ENCODE peak calls at places on chromosome 15, in seven cellular contexts. M, W, J, E, N, H and Q are unnamed samples.

GRCh38 chr15:68650901-68651709 is 72.3 kb downstream of the CORO2B start:
- DNase-seq in E (no peak), N (no peak), J (peak; percentile 67), W (peak; percentile 76), H (peak; percentile 60), M (peak; percentile 29), Q (no peak)

GRCh38 chr15:77821188-77821958 is 188.7 kb upstream of the LINGO1 start:
- DNase-seq in M (peak; percentile 39), J (no peak), W (peak; percentile 74), H (peak; percentile 57), N (peak; percentile 31), E (no peak), Q (no peak)

GRCh38 chr15:74615313-74616019 is at the start of gene CLK3:
- DNase-seq in J (peak; percentile 95), H (peak; percentile 96), W (peak; percentile 98), N (peak; percentile 79), M (peak; percentile 98), E (peak; percentile 48), Q (peak; percentile 66)

GRCh38 chr15:80266113-80266512 is 14.1 kb upstream of the CTXND1 start:
- DNase-seq in W (no peak), N (no peak), E (no peak), H (no peak), J (peak; percentile 0), M (peak; percentile 23), Q (no peak)

GRCh38 chr15:31433574-31433973 is 106.9 kb downstream of the KLF13 start:
- DNase-seq in W (no peak), H (no peak), J (no peak), N (no peak), M (no peak), E (no peak), Q (no peak)

GRCh38 chr15:43239732-43240491 is 19.1 kb upstream of the EPB42 start:
- DNase-seq in H (no peak), E (no peak), W (no peak), M (no peak), J (peak; percentile 8), N (peak; percentile 58), Q (no peak)

GRCh38 chr15:71575474-71576045 is 234.8 kb upstream of the NR2E3 start:
- DNase-seq in N (no peak), W (no peak), J (no peak), E (no peak), H (peak; percentile 11), M (no peak), Q (no peak)

GRCh38 chr15:49709815-49710214 is 89.0 kb downstream of the DTWD1 start:
- DNase-seq in J (no peak), W (no peak), M (no peak), H (no peak), N (no peak), E (no peak), Q (no peak)

GRCh38 chr15:39736646-39737550 is 45.7 kb downstream of the FSIP1 start:
- DNase-seq in E (no peak), N (no peak), W (no peak), H (no peak), M (no peak), J (no peak), Q (no peak)

GRCh38 chr15:31439328-31439727 is 112.7 kb downstream of the KLF13 start:
- DNase-seq in H (peak; percentile 51), E (no peak), W (peak; percentile 69), M (no peak), N (no peak), J (no peak), Q (no peak)

GRCh38 chr15:100250166-100250800 is 91.5 kb downstream of the ADAMTS17 start:
- DNase-seq in J (peak; percentile 45), M (no peak), N (no peak), H (no peak), E (no peak), W (no peak), Q (no peak)

GRCh38 chr15:80636675-80637074 is 58.4 kb upstream of the ABHD17C start:
- DNase-seq in E (no peak), W (peak; percentile 34), J (no peak), N (no peak), H (no peak), M (no peak), Q (no peak)

GRCh38 chr15:41230650-41231533 is at the start of the genes CHP1 and EXD1:
- DNase-seq in N (peak; percentile 95), E (peak; percentile 84), J (peak; percentile 98), W (peak; percentile 98), M (peak; percentile 96), H (peak; percentile 97), Q (peak; percentile 94)

GRCh38 chr15:42285042-42285441 is 11.8 kb upstream of the TMEM87A start:
- DNase-seq in M (no peak), H (no peak), E (no peak), J (no peak), N (no peak), W (no peak), Q (no peak)

GRCh38 chr15:78241017-78241416 is 6.7 kb upstream of the ACSBG1 start:
- DNase-seq in E (peak; percentile 8), J (no peak), N (peak; percentile 18), M (peak; percentile 72), W (peak; percentile 93), H (peak; percentile 71), Q (no peak)

GRCh38 chr15:23035964-23036566 is 3.3 kb downstream of the TUBGCP5 start:
- DNase-seq in E (no peak), H (peak; percentile 67), M (peak; percentile 27), W (no peak), N (no peak), J (no peak), Q (no peak)

GRCh38 chr15:34365073-34365825 is 1.7 kb downstream of the LPCAT4 start:
- DNase-seq in M (no peak), N (no peak), W (peak; percentile 49), E (no peak), J (no peak), H (no peak), Q (no peak)

GRCh38 chr15:85623648-85624047 is 171.1 kb downstream of the KLHL25 start:
- DNase-seq in H (no peak), E (no peak), J (no peak), N (no peak), M (no peak), W (no peak), Q (no peak)
- H3K4me3 ChIP-seq in H (no peak overlapping the region), E (no peak overlapping the region), J (peak overlapping the region; percentile 74), N (no peak overlapping the region), M (no peak overlapping the region), W (no peak overlapping the region), Q (no peak overlapping the region)

GRCh38 chr15:60740231-60740630 is 261.3 kb upstream of the ICE2 start:
- DNase-seq in N (no peak), J (no peak), H (no peak), W (no peak), M (no peak), E (no peak), Q (no peak)

GRCh38 chr15:60740787-60741354 is 261.9 kb upstream of the ICE2 start:
- DNase-seq in N (no peak), E (peak; percentile 76), W (no peak), M (no peak), H (peak; percentile 21), J (no peak), Q (no peak)

GRCh38 chr15:60734846-60735245 is 255.9 kb upstream of the ICE2 start:
- DNase-seq in E (no peak), N (no peak), J (no peak), M (no peak), W (no peak), H (no peak), Q (no peak)

GRCh38 chr15:60735559-60736047 is 256.7 kb upstream of the ICE2 start:
- DNase-seq in W (no peak), N (no peak), M (no peak), E (no peak), J (no peak), H (no peak), Q (no peak)

DNA sequence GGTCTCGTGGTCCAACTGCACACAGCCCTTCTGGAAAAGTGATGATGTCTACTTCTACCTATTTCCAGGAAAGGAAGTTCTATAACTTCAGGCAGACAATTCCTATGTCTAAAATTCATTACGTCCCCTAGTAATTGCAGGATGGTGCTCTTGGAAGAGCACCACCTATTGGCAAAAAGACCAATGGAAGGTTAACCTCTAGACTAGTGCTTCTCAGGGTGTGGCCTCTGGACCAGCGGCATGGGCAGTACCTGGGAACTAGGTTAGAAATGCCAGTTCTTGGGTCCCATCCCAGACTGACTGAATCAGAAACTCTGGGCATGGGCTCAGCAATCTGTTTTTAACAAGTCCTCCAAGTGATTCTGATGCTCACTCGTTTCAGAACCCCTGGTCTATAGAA is 258.3 kb upstream of the ICE2 start:
- DNase-seq in H (no peak), M (no peak), J (no peak), E (no peak), N (no peak), W (no peak), Q (no peak)
- TF ChIP-seq CTCF in H (no peak), M (no peak), J (no peak), E (no peak), N (no peak), W (no peak), Q (no peak)

DNA sequence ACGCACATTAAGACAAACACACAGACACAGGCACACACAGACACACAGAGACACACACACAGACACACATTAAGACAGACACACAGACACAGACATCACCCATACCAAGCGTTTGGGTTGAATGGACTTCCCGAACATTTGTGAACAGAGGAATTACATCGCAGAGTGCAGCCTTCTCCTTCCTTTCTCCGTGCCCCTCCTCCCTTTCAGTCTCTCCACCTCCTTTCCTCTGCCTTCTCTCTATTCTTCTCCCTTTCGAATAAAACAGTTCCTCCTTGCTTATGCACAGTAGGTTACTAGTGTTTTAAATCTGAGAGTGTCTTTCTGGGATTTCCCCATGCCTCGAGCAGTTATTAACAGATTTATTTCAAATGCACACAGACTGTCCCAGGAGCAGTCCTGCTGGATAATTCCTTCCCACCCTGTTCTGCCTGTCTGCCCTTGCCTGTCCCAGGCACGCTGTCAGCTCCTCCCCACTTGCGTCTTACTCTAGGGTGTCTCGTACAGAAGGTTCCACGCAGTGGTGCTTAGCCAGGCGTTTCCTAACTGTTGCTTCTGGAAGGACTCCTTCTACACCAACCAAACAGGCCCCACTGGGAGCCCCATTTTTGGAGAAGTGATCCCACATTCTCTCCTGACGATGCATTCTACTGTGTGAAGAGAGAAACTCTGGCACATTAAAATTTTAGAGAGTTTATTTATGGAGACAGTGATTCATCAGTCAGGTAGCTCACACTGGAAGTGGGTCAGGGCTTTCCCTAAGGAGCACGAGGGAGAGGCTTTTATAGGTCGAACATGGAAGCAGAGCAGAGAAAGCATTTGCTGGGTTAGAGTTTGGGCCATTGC is 163.8 kb downstream of the SV2B start:
- DNase-seq in H (no peak), J (peak; percentile 92), M (no peak), N (no peak), E (no peak), W (no peak), Q (no peak)
- H3K4me3 ChIP-seq in H (no peak overlapping the region), J (peak overlapping the region; percentile 61), M (no peak overlapping the region), N (no peak overlapping the region), E (no peak overlapping the region), W (no peak overlapping the region), Q (no peak overlapping the region)

GRCh38 chr15:62691008-62691407 is 351.5 kb upstream of the TPM1 start:
- DNase-seq in M (no peak), W (no peak), H (no peak), E (no peak), J (no peak), N (no peak), Q (no peak)
- TF ChIP-seq CTCF in M (no peak), W (no peak), H (no peak), E (peak; percentile 9), J (no peak), N (no peak), Q (no peak)